ENCODE peak calls at places on chromosomes 2 and 18, in seven cellular contexts. One of them, this sample, is unnamed.

GRCh38 chr2:36777788-36778187 is 81.3 kb downstream of the VIT start:
- DNase-seq in neuronal stem cell: no peak
- DNase-seq in skeletal muscle cell: no peak
- DNase-seq in tibial artery: no peak
- DNase-seq in gastrocnemius medialis: no peak
- DNase-seq in A673: no peak
- DNase-seq in astrocyte of the spinal cord: no peak
- DNase-seq in this sample: no peak

GRCh38 chr2:113203901-113204519 is 30.2 kb downstream of the PSD4 start:
- DNase-seq in skeletal muscle cell: no peak
- DNase-seq in astrocyte of the spinal cord: peak; percentile 76
- DNase-seq in gastrocnemius medialis: peak; percentile 43
- DNase-seq in A673: peak; percentile 85
- DNase-seq in neuronal stem cell: peak; percentile 67
- DNase-seq in tibial artery: peak; percentile 80
- DNase-seq in this sample: peak; percentile 67

GRCh38 chr2:150090031-150090430 is 397.4 kb downstream of the RND3 start:
- DNase-seq in astrocyte of the spinal cord: no peak
- DNase-seq in neuronal stem cell: no peak
- DNase-seq in A673: no peak
- DNase-seq in skeletal muscle cell: no peak
- DNase-seq in gastrocnemius medialis: no peak
- DNase-seq in tibial artery: no peak
- DNase-seq in this sample: no peak

GRCh38 chr2:122451040-122451439 is 695.6 kb downstream of the TSN start:
- DNase-seq in skeletal muscle cell: peak; percentile 3
- DNase-seq in neuronal stem cell: no peak
- DNase-seq in gastrocnemius medialis: no peak
- DNase-seq in tibial artery: no peak
- DNase-seq in A673: peak; percentile 64
- DNase-seq in astrocyte of the spinal cord: peak; percentile 0
- DNase-seq in this sample: no peak

GRCh38 chr2:155145758-155146229 is 447.3 kb downstream of the KCNJ3 start:
- DNase-seq in A673: no peak
- DNase-seq in skeletal muscle cell: no peak
- DNase-seq in tibial artery: no peak
- DNase-seq in gastrocnemius medialis: no peak
- DNase-seq in neuronal stem cell: no peak
- DNase-seq in astrocyte of the spinal cord: no peak
- DNase-seq in this sample: no peak

GRCh38 chr2:120161190-120161589 is 62.0 kb downstream of the TMEM185B start:
- DNase-seq in skeletal muscle cell: no peak
- DNase-seq in gastrocnemius medialis: no peak
- DNase-seq in A673: no peak
- DNase-seq in neuronal stem cell: no peak
- DNase-seq in tibial artery: no peak
- DNase-seq in astrocyte of the spinal cord: no peak
- DNase-seq in this sample: no peak

GRCh38 chr18:80233201-80233835 is 14.0 kb downstream of the PARD6G start:
- DNase-seq in gastrocnemius medialis: no peak
- DNase-seq in skeletal muscle cell: no peak
- DNase-seq in neuronal stem cell: no peak
- DNase-seq in tibial artery: no peak
- DNase-seq in A673: no peak
- DNase-seq in astrocyte of the spinal cord: no peak
- DNase-seq in this sample: no peak

GRCh38 chr2:128374001-128374710 is 55.5 kb upstream of the HS6ST1 start:
- DNase-seq in astrocyte of the spinal cord: peak; percentile 80
- DNase-seq in gastrocnemius medialis: no peak
- DNase-seq in A673: no peak
- DNase-seq in tibial artery: peak; percentile 63
- DNase-seq in neuronal stem cell: no peak
- DNase-seq in skeletal muscle cell: peak; percentile 26
- DNase-seq in this sample: no peak

GRCh38 chr2:5521462-5521861 is 170.7 kb upstream of the SOX11 start:
- DNase-seq in tibial artery: no peak
- DNase-seq in gastrocnemius medialis: no peak
- DNase-seq in A673: no peak
- DNase-seq in skeletal muscle cell: no peak
- DNase-seq in neuronal stem cell: no peak
- DNase-seq in astrocyte of the spinal cord: no peak
- DNase-seq in this sample: no peak

GRCh38 chr2:220930542-220931076 is 641.5 kb downstream of the EPHA4 start:
- DNase-seq in skeletal muscle cell: no peak
- DNase-seq in gastrocnemius medialis: no peak
- DNase-seq in neuronal stem cell: no peak
- DNase-seq in astrocyte of the spinal cord: no peak
- DNase-seq in A673: no peak
- DNase-seq in tibial artery: no peak
- DNase-seq in this sample: no peak

GRCh38 chr2:122523143-122523542 is 767.7 kb downstream of the TSN start:
- DNase-seq in gastrocnemius medialis: no peak
- DNase-seq in neuronal stem cell: no peak
- DNase-seq in skeletal muscle cell: no peak
- DNase-seq in astrocyte of the spinal cord: no peak
- DNase-seq in tibial artery: no peak
- DNase-seq in A673: no peak
- DNase-seq in this sample: no peak

GRCh38 chr2:36088716-36089328 is 266.8 kb upstream of the CRIM1 start:
- DNase-seq in astrocyte of the spinal cord: no peak
- DNase-seq in A673: no peak
- DNase-seq in skeletal muscle cell: no peak
- DNase-seq in tibial artery: no peak
- DNase-seq in gastrocnemius medialis: no peak
- DNase-seq in neuronal stem cell: no peak
- DNase-seq in this sample: no peak

GRCh38 chr2:74646829-74647482 is 1.2 kb downstream of the M1AP start:
- DNase-seq in neuronal stem cell: no peak
- DNase-seq in A673: no peak
- DNase-seq in astrocyte of the spinal cord: no peak
- DNase-seq in tibial artery: no peak
- DNase-seq in skeletal muscle cell: no peak
- DNase-seq in gastrocnemius medialis: no peak
- DNase-seq in this sample: no peak

GRCh38 chr18:31066267-31066666 is 23.7 kb upstream of the DSC3 start:
- DNase-seq in astrocyte of the spinal cord: no peak
- DNase-seq in neuronal stem cell: no peak
- DNase-seq in gastrocnemius medialis: no peak
- DNase-seq in tibial artery: no peak
- DNase-seq in A673: no peak
- DNase-seq in skeletal muscle cell: no peak
- DNase-seq in this sample: no peak

GRCh38 chr2:15599994-15600393 is 8.3 kb downstream of the DDX1 start:
- DNase-seq in astrocyte of the spinal cord: no peak
- DNase-seq in A673: no peak
- DNase-seq in neuronal stem cell: no peak
- DNase-seq in gastrocnemius medialis: no peak
- DNase-seq in tibial artery: no peak
- DNase-seq in skeletal muscle cell: no peak
- DNase-seq in this sample: no peak

DNA sequence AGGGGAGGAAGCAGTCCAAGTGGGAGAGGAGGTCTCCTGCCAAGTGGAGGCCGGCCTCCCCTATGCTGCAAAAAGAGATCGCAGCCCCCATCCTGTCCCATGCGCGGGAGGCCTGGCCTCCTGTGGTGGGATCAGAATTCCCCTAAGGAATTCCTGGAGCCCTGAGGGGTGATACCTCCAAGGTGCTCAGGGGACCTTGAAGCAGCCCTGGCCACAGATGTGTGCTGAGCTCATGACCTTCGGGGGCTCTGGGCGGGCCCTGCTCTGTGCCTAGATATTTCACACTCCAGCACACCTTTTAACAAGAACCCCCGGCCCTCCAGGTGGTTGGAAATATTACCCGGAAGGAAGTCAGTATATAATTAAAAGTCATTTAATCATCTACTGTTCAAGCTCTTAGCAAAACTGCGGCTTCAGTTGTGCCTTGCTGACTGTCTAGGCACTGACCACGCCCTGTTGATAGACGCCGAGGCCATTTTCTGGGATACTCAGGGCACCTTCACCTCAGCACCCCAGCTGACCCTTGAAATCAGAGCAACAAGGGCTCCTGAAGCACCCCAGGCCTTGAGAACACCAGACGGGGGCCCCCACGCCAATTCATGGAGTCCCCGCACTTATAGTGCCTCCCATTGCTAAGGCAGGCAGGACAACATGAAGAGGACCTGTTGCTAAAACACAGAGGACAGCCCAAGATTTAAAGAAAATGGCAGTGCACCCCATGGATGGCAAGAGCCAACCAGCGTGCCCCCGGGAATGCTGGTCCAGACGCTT is 119.1 kb downstream of the NDUFA10 start:
- DNase-seq in A673: no peak
- DNase-seq in astrocyte of the spinal cord: no peak
- DNase-seq in skeletal muscle cell: no peak
- DNase-seq in tibial artery: peak; percentile 39
- DNase-seq in gastrocnemius medialis: no peak
- DNase-seq in neuronal stem cell: no peak
- DNase-seq in this sample: no peak
- H3K4me3 ChIP-seq in A673: no peak overlapping the region
- H3K4me3 ChIP-seq in astrocyte of the spinal cord: no peak overlapping the region
- H3K4me3 ChIP-seq in skeletal muscle cell: no peak overlapping the region
- H3K4me3 ChIP-seq in tibial artery: no peak overlapping the region
- H3K4me3 ChIP-seq in gastrocnemius medialis: no peak overlapping the region
- H3K4me3 ChIP-seq in neuronal stem cell: no peak overlapping the region
- H3K4me3 ChIP-seq in this sample: no peak overlapping the region

GRCh38 chr18:58867281-58867961 is 2.7 kb downstream of the ZNF532 start:
- DNase-seq in A673: no peak
- DNase-seq in astrocyte of the spinal cord: peak; percentile 52
- DNase-seq in gastrocnemius medialis: no peak
- DNase-seq in skeletal muscle cell: no peak
- DNase-seq in neuronal stem cell: no peak
- DNase-seq in tibial artery: peak; percentile 62
- DNase-seq in this sample: no peak
- H3K4me3 ChIP-seq in A673: peak overlapping the region; percentile 50
- H3K4me3 ChIP-seq in astrocyte of the spinal cord: no peak overlapping the region
- H3K4me3 ChIP-seq in gastrocnemius medialis: no peak overlapping the region
- H3K4me3 ChIP-seq in skeletal muscle cell: no peak overlapping the region
- H3K4me3 ChIP-seq in neuronal stem cell: no peak overlapping the region
- H3K4me3 ChIP-seq in tibial artery: peak overlapping the region; percentile 27
- H3K4me3 ChIP-seq in this sample: no peak overlapping the region

GRCh38 chr18:46715062-46715461 is 41.8 kb downstream of the ST8SIA5 start:
- DNase-seq in astrocyte of the spinal cord: no peak
- DNase-seq in gastrocnemius medialis: no peak
- DNase-seq in skeletal muscle cell: no peak
- DNase-seq in A673: no peak
- DNase-seq in tibial artery: no peak
- DNase-seq in neuronal stem cell: no peak
- DNase-seq in this sample: no peak

GRCh38 chr18:46716827-46717226 is 40.0 kb downstream of the ST8SIA5 start:
- DNase-seq in neuronal stem cell: no peak
- DNase-seq in tibial artery: no peak
- DNase-seq in gastrocnemius medialis: no peak
- DNase-seq in A673: no peak
- DNase-seq in skeletal muscle cell: no peak
- DNase-seq in astrocyte of the spinal cord: no peak
- DNase-seq in this sample: no peak

GRCh38 chr18:46711444-46711863 is 45.4 kb downstream of the ST8SIA5 start:
- DNase-seq in gastrocnemius medialis: peak; percentile 19
- DNase-seq in neuronal stem cell: no peak
- DNase-seq in tibial artery: no peak
- DNase-seq in A673: no peak
- DNase-seq in astrocyte of the spinal cord: no peak
- DNase-seq in skeletal muscle cell: peak; percentile 12
- DNase-seq in this sample: no peak

GRCh38 chr18:46716336-46716735 is 40.5 kb downstream of the ST8SIA5 start:
- DNase-seq in neuronal stem cell: no peak
- DNase-seq in skeletal muscle cell: no peak
- DNase-seq in astrocyte of the spinal cord: no peak
- DNase-seq in A673: no peak
- DNase-seq in tibial artery: no peak
- DNase-seq in gastrocnemius medialis: no peak
- DNase-seq in this sample: no peak

DNA sequence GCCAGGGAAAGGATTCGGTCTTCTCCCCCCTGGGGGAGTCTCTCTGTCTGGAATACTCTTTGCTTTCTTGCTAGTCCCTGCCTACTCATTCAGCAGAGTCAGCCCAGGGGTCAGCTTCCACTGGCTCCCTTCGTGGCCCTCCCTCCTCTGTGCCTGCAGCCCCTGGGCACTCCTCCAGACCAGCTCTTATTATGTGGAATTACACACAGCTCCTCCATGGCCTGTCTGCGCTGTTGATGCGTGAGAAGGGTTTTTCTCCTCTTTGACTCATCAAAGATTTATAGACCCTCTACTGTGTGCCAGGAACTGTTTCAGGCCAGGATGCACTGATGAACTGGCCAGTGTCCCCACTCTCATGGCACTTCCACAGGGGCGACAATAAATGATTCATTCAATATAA is 44.4 kb downstream of the ST8SIA5 start:
- DNase-seq in astrocyte of the spinal cord: peak; percentile 89
- DNase-seq in A673: no peak
- DNase-seq in skeletal muscle cell: peak; percentile 31
- DNase-seq in gastrocnemius medialis: no peak
- DNase-seq in tibial artery: no peak
- DNase-seq in neuronal stem cell: no peak
- DNase-seq in this sample: no peak
- H3K4me3 ChIP-seq in astrocyte of the spinal cord: no peak overlapping the region
- H3K4me3 ChIP-seq in A673: no peak overlapping the region
- H3K4me3 ChIP-seq in skeletal muscle cell: no peak overlapping the region
- H3K4me3 ChIP-seq in gastrocnemius medialis: no peak overlapping the region
- H3K4me3 ChIP-seq in tibial artery: no peak overlapping the region
- H3K4me3 ChIP-seq in neuronal stem cell: no peak overlapping the region
- H3K4me3 ChIP-seq in this sample: no peak overlapping the region

GRCh38 chr2:100320547-100321180 is 1.6 kb downstream of the LONRF2 start:
- DNase-seq in neuronal stem cell: no peak
- DNase-seq in tibial artery: no peak
- DNase-seq in A673: no peak
- DNase-seq in astrocyte of the spinal cord: no peak
- DNase-seq in skeletal muscle cell: no peak
- DNase-seq in gastrocnemius medialis: no peak
- DNase-seq in this sample: no peak
- H3K4me3 ChIP-seq in neuronal stem cell: no peak overlapping the region
- H3K4me3 ChIP-seq in tibial artery: peak overlapping the region; percentile 76
- H3K4me3 ChIP-seq in A673: peak overlapping the region; percentile 46
- H3K4me3 ChIP-seq in astrocyte of the spinal cord: peak overlapping the region; percentile 29
- H3K4me3 ChIP-seq in skeletal muscle cell: no peak overlapping the region
- H3K4me3 ChIP-seq in gastrocnemius medialis: peak overlapping the region; percentile 44
- H3K4me3 ChIP-seq in this sample: peak overlapping the region; percentile 52

This sample was measured in Panc1.